ENCODE peak calls at places on chromosome 5, in five cellular contexts. S, H, R, D and M are unnamed samples.

GRCh38 chr5:160438316-160439204 is 16.9 kb downstream of the PTTG1 start:
- DNase-seq in H (peak), R (peak), D (peak), S (peak), M (peak)

GRCh38 chr5:61991426-61991825 is 314.6 kb upstream of the KIF2A start:
- DNase-seq in R (no peak), H (no peak), S (no peak), D (no peak), M (no peak)

GRCh38 chr5:169272731-169273401 is 28.1 kb downstream of the SLIT3 start:
- DNase-seq in D (no peak), S (no peak), H (no peak), R (no peak), M (no peak)

GRCh38 chr5:88401671-88402070 is 133.0 kb upstream of the TMEM161B start:
- DNase-seq in D (no peak), H (no peak), R (no peak), S (no peak), M (no peak)

GRCh38 chr5:43039468-43040286 is 442 bp downstream of the ANXA2R start:
- DNase-seq in R (no peak), D (peak), S (peak), H (no peak), M (peak)

GRCh38 chr5:115392611-115393010 is 96.2 kb upstream of the CCDC112 start:
- DNase-seq in H (no peak), R (no peak), D (peak), S (peak), M (no peak)

GRCh38 chr5:14143843-14144585 is 872 bp downstream of the TRIO start:
- DNase-seq in S (no peak), H (peak), D (peak), R (no peak), M (no peak)

GRCh38 chr5:138850854-138851253 is 24.3 kb downstream of the LRRTM2 start:
- DNase-seq in R (no peak), S (no peak), H (no peak), D (peak), M (no peak)

GRCh38 chr5:141623197-141623596 is 4.4 kb upstream of the DIAPH1 start:
- DNase-seq in H (peak), R (no peak), D (no peak), S (no peak), M (no peak)

GRCh38 chr5:33068786-33069185 is 357.7 kb downstream of the NPR3 start:
- DNase-seq in H (no peak), R (no peak), D (peak), S (no peak), M (no peak)

GRCh38 chr5:3110371-3110770 is 358.9 kb upstream of the IRX2 start:
- DNase-seq in D (no peak), S (no peak), H (no peak), R (no peak), M (no peak)

GRCh38 chr5:179233909-179234562 is 111.2 kb downstream of the ADAMTS2 start:
- DNase-seq in R (no peak), D (no peak), H (no peak), S (no peak), M (no peak)

GRCh38 chr5:106730912-106731311 is 939.8 kb downstream of the EFNA5 start:
- DNase-seq in H (no peak), S (no peak), D (no peak), R (no peak), M (no peak)

GRCh38 chr5:88145603-88146467 is 122.8 kb downstream of the TMEM161B start:
- DNase-seq in S (peak), D (peak), R (no peak), H (peak), M (no peak)

GRCh38 chr5:141560725-141561483 is 57.9 kb downstream of the DIAPH1 start:
- DNase-seq in H (peak), S (peak), R (peak), D (peak), M (no peak)

GRCh38 chr5:109905906-109906305 is 216.2 kb downstream of the MAN2A1 start:
- DNase-seq in S (no peak), R (no peak), H (no peak), D (no peak), M (no peak)

GRCh38 chr5:133873936-133874585 is 94.4 kb downstream of the C5orf15 start:
- DNase-seq in S (peak), H (no peak), D (peak), R (no peak), M (no peak)

GRCh38 chr5:35938518-35939227 is at the start of gene CAPSL:
- DNase-seq in H (peak), S (peak), R (no peak), D (peak), M (no peak)

GRCh38 chr5:41558295-41558694 is 47.9 kb upstream of the PLCXD3 start:
- DNase-seq in D (no peak), R (no peak), H (no peak), S (no peak), M (no peak)

GRCh38 chr5:95730730-95731570 is at the start of gene RHOBTB3:
- DNase-seq in R (peak), S (peak), D (peak), H (peak), M (peak)

GRCh38 chr5:1763960-1764605 is 35.6 kb downstream of the MRPL36 start:
- DNase-seq in H (no peak), R (no peak), S (no peak), D (peak), M (no peak)

GRCh38 chr5:40547557-40547956 is 132.2 kb upstream of the PTGER4 start:
- DNase-seq in S (no peak), R (no peak), H (no peak), D (no peak), M (no peak)

GRCh38 chr5:141692919-141693848 is 11.2 kb upstream of the ARAP3 start:
- DNase-seq in S (peak), D (peak), R (peak), H (no peak), M (peak)

GRCh38 chr5:163565492-163565891 is 60.1 kb downstream of the MAT2B start:
- DNase-seq in H (no peak), R (no peak), D (peak), S (no peak), M (no peak)

GRCh38 chr5:110880413-110880812 is 141.6 kb downstream of the SLC25A46 start:
- DNase-seq in H (no peak), D (peak), R (no peak), S (peak), M (no peak)

DNA sequence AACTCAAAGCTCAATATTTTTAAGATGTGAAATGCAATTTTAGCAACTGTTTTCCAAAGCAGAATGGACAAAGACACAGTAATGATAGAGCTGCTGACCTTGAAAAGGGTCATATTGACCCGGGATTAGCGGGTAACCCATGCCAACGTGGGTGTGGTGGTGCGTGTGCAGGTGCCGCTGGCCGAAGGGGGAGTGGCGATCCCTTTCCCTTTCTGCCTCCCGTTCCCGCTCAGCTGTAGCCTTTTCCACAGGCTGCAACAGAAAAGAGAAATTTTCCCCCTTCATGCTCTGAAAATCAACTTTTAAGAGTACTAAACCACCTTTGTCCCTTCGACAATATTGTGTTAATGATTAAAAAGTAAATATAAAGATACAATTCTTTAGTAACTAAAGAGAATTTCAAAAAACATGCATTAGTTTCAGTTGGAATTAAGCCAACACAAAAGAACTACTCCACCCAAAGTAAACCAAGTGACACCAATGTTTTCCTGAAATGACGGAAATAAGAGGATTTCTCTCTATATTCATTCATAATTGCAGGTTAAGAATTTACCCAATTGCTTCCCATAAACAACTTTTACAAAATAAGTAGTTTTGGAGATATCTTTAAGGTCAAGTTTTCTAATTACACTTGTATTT is 105.2 kb downstream of the ZNF608 start:
- DNase-seq in H (no peak), R (no peak), D (no peak), S (no peak), M (no peak)
- H3K27ac ChIP-seq in H (no peak), R (no peak), D (no peak), S (no peak), M (no peak)

GRCh38 chr5:91177085-91177484 is 206.0 kb downstream of the ARRDC3 start:
- DNase-seq in D (no peak), S (no peak), H (no peak), R (no peak), M (no peak)

GRCh38 chr5:91178461-91178860 is 204.7 kb downstream of the ARRDC3 start:
- DNase-seq in D (peak), H (no peak), R (no peak), S (no peak), M (no peak)

GRCh38 chr5:91177639-91178038 is 205.5 kb downstream of the ARRDC3 start:
- DNase-seq in S (no peak), H (no peak), D (peak), R (no peak), M (no peak)

GRCh38 chr5:91180506-91180905 is 202.6 kb downstream of the ARRDC3 start:
- DNase-seq in D (no peak), S (no peak), H (no peak), R (no peak), M (no peak)

DNA sequence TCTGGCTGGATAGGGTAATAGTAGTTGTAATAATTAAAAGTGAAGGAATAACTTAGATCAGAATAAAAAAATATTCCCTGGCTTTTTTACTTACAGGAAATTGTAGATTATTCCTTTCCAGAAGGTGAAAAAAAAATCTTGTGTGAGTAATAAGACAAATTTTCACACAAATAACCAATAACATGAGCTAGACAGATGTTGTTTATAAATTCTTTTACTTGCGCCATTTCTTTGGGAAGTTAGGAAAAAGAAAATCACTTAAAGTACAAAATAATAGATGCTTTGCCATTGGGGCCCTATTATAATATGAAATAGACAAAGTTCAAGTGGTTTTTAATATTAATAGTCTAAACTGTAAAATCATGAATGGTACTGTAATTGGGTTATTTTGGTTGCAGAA is 204.1 kb downstream of the ARRDC3 start:
- DNase-seq in H (no peak), S (peak), R (no peak), D (peak), M (no peak)
- H3K27ac ChIP-seq in H (no peak), S (no peak), R (no peak), D (peak), M (no peak)

GRCh38 chr5:38885208-38885607 is 39.4 kb downstream of the OSMR start:
- DNase-seq in D (no peak), H (no peak), R (no peak), S (no peak), M (no peak)
- H3K27ac ChIP-seq in D (no peak), H (no peak), R (no peak), S (no peak), M (no peak)

GRCh38 chr5:65981969-65982368 is 55.6 kb downstream of the ERBIN start:
- DNase-seq in D (no peak), S (no peak), R (no peak), H (no peak), M (no peak)
- H3K27ac ChIP-seq in D (no peak), S (no peak), R (no peak), H (no peak), M (no peak)

GRCh38 chr5:144308211-144308610 is 137.5 kb downstream of the KCTD16 start:
- DNase-seq in S (no peak), D (no peak), R (no peak), H (no peak), M (no peak)

GRCh38 chr5:144309265-144309664 is 138.6 kb downstream of the KCTD16 start:
- DNase-seq in H (no peak), S (peak), R (no peak), D (no peak), M (no peak)

GRCh38 chr5:144304683-144305082 is 134.0 kb downstream of the KCTD16 start:
- DNase-seq in R (no peak), D (no peak), S (no peak), H (no peak), M (no peak)

GRCh38 chr5:144313147-144313726 is 142.6 kb downstream of the KCTD16 start:
- DNase-seq in D (no peak), S (no peak), H (no peak), R (no peak), M (no peak)

GRCh38 chr5:144307726-144308125 is 137.1 kb downstream of the KCTD16 start:
- DNase-seq in S (no peak), H (no peak), D (no peak), R (no peak), M (no peak)
- H3K27ac ChIP-seq in S (no peak), H (no peak), D (no peak), R (no peak), M (no peak)

GRCh38 chr5:15948225-15948624 is 231.4 kb downstream of the MARCHF11 start:
- DNase-seq in R (no peak), D (peak), S (peak), H (no peak), M (no peak)
- H3K27ac ChIP-seq in R (no peak), D (no peak), S (no peak), H (no peak), M (no peak)

GRCh38 chr5:27462936-27463335 is 424.6 kb upstream of the CDH9 start:
- DNase-seq in D (no peak), R (no peak), H (no peak), S (no peak), M (no peak)

GRCh38 chr5:27463446-27464149 is 425.2 kb upstream of the CDH9 start:
- DNase-seq in D (no peak), H (no peak), S (no peak), R (no peak), M (no peak)

GRCh38 chr5:27466959-27467358 is 428.6 kb upstream of the CDH9 start:
- DNase-seq in S (no peak), H (no peak), R (no peak), D (no peak), M (no peak)

DNA sequence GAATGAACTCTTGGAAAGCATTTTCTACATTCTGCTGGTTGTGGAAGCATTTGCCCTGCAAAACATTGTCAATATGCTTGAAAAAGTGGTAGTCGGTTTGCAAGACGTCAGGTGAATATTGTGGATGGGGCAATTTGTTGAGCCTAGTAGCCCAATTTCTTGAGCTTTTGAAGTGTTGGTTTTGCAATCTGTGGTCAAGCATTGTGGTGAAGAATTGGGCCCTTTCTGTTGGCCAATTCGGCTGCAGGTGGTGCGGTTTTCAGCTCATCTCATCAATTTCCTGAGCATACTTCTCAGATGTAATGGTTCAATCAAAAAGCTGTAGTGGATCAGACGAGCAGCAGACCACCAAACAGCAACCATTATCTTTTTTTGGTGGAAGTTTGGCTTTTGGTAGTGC is 426.8 kb upstream of the CDH9 start:
- DNase-seq in H (no peak), D (no peak), R (no peak), S (no peak), M (no peak)
- H3K27ac ChIP-seq in H (no peak), D (no peak), R (no peak), S (no peak), M (no peak)

GRCh38 chr5:181173027-181173419 is 25.6 kb downstream of the OR2V2 start:
- DNase-seq in R (no peak), S (no peak), H (no peak), D (no peak), M (no peak)
- H3K27ac ChIP-seq in R (no peak), S (no peak), H (no peak), D (no peak), M (no peak)

GRCh38 chr5:57738306-57738705 is 255.7 kb upstream of the ACTBL2 start:
- DNase-seq in H (no peak), R (no peak), D (no peak), S (no peak), M (no peak)

GRCh38 chr5:57735754-57736153 is 253.1 kb upstream of the ACTBL2 start:
- DNase-seq in H (no peak), R (no peak), D (peak), S (peak), M (no peak)

GRCh38 chr5:57741326-57741725 is 258.7 kb upstream of the ACTBL2 start:
- DNase-seq in S (no peak), R (no peak), D (no peak), H (no peak), M (no peak)

GRCh38 chr5:57736716-57737115 is 254.1 kb upstream of the ACTBL2 start:
- DNase-seq in R (no peak), H (no peak), S (no peak), D (peak), M (no peak)

DNA sequence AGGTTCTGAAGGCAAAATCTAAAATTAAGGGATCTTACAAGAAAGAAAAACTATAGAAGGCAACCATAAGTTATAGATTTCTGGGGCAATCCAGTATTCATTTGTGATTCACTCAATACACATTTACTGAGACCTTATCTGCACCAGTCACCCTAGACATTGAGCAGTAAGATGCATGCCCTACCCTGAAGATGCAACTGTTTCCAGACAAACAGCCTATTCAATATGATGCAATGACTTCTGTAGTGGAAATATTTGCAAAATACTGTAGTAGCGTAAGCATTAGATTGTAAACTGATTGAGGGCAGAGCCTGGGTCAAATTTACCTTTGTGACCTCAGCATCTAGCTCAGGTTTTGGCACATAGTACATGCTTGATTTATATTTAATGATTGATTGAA is 256.2 kb upstream of the ACTBL2 start:
- DNase-seq in R (no peak), H (no peak), S (no peak), D (no peak), M (no peak)
- H3K27ac ChIP-seq in R (no peak), H (no peak), S (no peak), D (no peak), M (no peak)